ENCODE peak calls at places on chromosomes 3 and 15, in four cellular contexts. One of them, this sample, is unnamed.

GRCh38 chr3:159829056-159829995 is 159.3 kb upstream of the IL12A start:
- DNase-seq in nephron progenitor cell: no peak
- DNase-seq in endothelial cell: no peak
- DNase-seq in heart left ventricle: no peak
- DNase-seq in this sample: peak; percentile 72

GRCh38 chr15:48463366-48463880 is 132.2 kb downstream of the DUT start:
- DNase-seq in nephron progenitor cell: no peak
- DNase-seq in endothelial cell: no peak
- DNase-seq in heart left ventricle: no peak
- DNase-seq in this sample: no peak

GRCh38 chr3:59006791-59007517 is 42.9 kb downstream of the CFAP20DC start:
- DNase-seq in nephron progenitor cell: no peak
- DNase-seq in endothelial cell: no peak
- DNase-seq in heart left ventricle: peak; percentile 22
- DNase-seq in this sample: peak; percentile 81

GRCh38 chr3:75232216-75232615 is 431.9 kb upstream of the FRG2C start:
- DNase-seq in nephron progenitor cell: no peak
- DNase-seq in endothelial cell: no peak
- DNase-seq in heart left ventricle: no peak
- DNase-seq in this sample: no peak

GRCh38 chr15:91456251-91456718 is 356.2 kb downstream of the SV2B start:
- DNase-seq in nephron progenitor cell: no peak
- DNase-seq in endothelial cell: no peak
- DNase-seq in heart left ventricle: no peak
- DNase-seq in this sample: peak; percentile 51

GRCh38 chr3:86995537-86995936 is 4.6 kb upstream of the VGLL3 start:
- DNase-seq in nephron progenitor cell: no peak
- DNase-seq in endothelial cell: no peak
- DNase-seq in heart left ventricle: no peak
- DNase-seq in this sample: no peak

GRCh38 chr3:184239221-184239620 is 9.5 kb downstream of the ALG3 start:
- DNase-seq in nephron progenitor cell: no peak
- DNase-seq in endothelial cell: no peak
- DNase-seq in heart left ventricle: no peak
- DNase-seq in this sample: no peak

GRCh38 chr3:51559266-51559907 is 20.9 kb downstream of the RAD54L2 start:
- DNase-seq in nephron progenitor cell: no peak
- DNase-seq in endothelial cell: no peak
- DNase-seq in heart left ventricle: peak; percentile 22
- DNase-seq in this sample: no peak

GRCh38 chr15:59492389-59493377 is 54.7 kb downstream of the FAM81A start:
- DNase-seq in nephron progenitor cell: peak; percentile 60
- DNase-seq in endothelial cell: peak; percentile 48
- DNase-seq in heart left ventricle: peak; percentile 66
- DNase-seq in this sample: peak; percentile 66

GRCh38 chr15:47795864-47796263 is 78.6 kb downstream of the SEMA6D start:
- DNase-seq in nephron progenitor cell: no peak
- DNase-seq in endothelial cell: no peak
- DNase-seq in heart left ventricle: no peak
- DNase-seq in this sample: no peak

GRCh38 chr15:43484455-43484854 is 8.5 kb downstream of the TP53BP1 start:
- DNase-seq in nephron progenitor cell: no peak
- DNase-seq in endothelial cell: no peak
- DNase-seq in heart left ventricle: no peak
- DNase-seq in this sample: no peak

GRCh38 chr3:144488927-144489326 is 517.3 kb downstream of the DIPK2A start:
- DNase-seq in nephron progenitor cell: no peak
- DNase-seq in endothelial cell: no peak
- DNase-seq in heart left ventricle: no peak
- DNase-seq in this sample: no peak

GRCh38 chr3:16768956-16769355 is 115.8 kb upstream of the PLCL2 start:
- DNase-seq in nephron progenitor cell: no peak
- DNase-seq in endothelial cell: no peak
- DNase-seq in heart left ventricle: no peak
- DNase-seq in this sample: no peak

GRCh38 chr3:42276419-42277132 is 10.6 kb upstream of the CCK start:
- DNase-seq in nephron progenitor cell: no peak
- DNase-seq in endothelial cell: no peak
- DNase-seq in heart left ventricle: no peak
- DNase-seq in this sample: no peak

GRCh38 chr3:38107911-38108648 is 28.8 kb downstream of the ACAA1 start:
- DNase-seq in nephron progenitor cell: no peak
- DNase-seq in endothelial cell: no peak
- DNase-seq in heart left ventricle: peak; percentile 11
- DNase-seq in this sample: no peak

GRCh38 chr3:106837616-106838015 is 539.6 kb upstream of the CCDC54 start:
- DNase-seq in nephron progenitor cell: no peak
- DNase-seq in endothelial cell: no peak
- DNase-seq in heart left ventricle: no peak
- DNase-seq in this sample: no peak

GRCh38 chr15:91885714-91886265 is 32.3 kb downstream of the SLCO3A1 start:
- DNase-seq in nephron progenitor cell: no peak
- DNase-seq in endothelial cell: no peak
- DNase-seq in heart left ventricle: no peak
- DNase-seq in this sample: no peak

GRCh38 chr3:102020670-102021069 is 171.4 kb downstream of the NFKBIZ start:
- DNase-seq in nephron progenitor cell: no peak
- DNase-seq in endothelial cell: no peak
- DNase-seq in heart left ventricle: no peak
- DNase-seq in this sample: no peak

GRCh38 chr3:30342319-30343060 is 263.9 kb upstream of the TGFBR2 start:
- DNase-seq in nephron progenitor cell: no peak
- DNase-seq in endothelial cell: no peak
- DNase-seq in heart left ventricle: no peak
- DNase-seq in this sample: peak; percentile 57

GRCh38 chr3:129648331-129648730 is 41.9 kb upstream of the PLXND1 start:
- DNase-seq in nephron progenitor cell: no peak
- DNase-seq in endothelial cell: no peak
- DNase-seq in heart left ventricle: no peak
- DNase-seq in this sample: no peak

GRCh38 chr15:41544650-41545015 is 576 bp upstream of the RPAP1 start:
- DNase-seq in nephron progenitor cell: no peak
- DNase-seq in endothelial cell: no peak
- DNase-seq in heart left ventricle: no peak
- DNase-seq in this sample: peak; percentile 23

GRCh38 chr3:126500016-126500415 is 17.6 kb downstream of the UROC1 start:
- DNase-seq in nephron progenitor cell: no peak
- DNase-seq in endothelial cell: no peak
- DNase-seq in heart left ventricle: no peak
- DNase-seq in this sample: no peak

GRCh38 chr15:71654714-71655174 is 155.6 kb upstream of the NR2E3 start:
- DNase-seq in nephron progenitor cell: no peak
- DNase-seq in endothelial cell: no peak
- DNase-seq in heart left ventricle: no peak
- DNase-seq in this sample: no peak

GRCh38 chr3:179175358-179175757 is 27.2 kb downstream of the PIK3CA start:
- DNase-seq in nephron progenitor cell: no peak
- DNase-seq in endothelial cell: no peak
- DNase-seq in heart left ventricle: no peak
- DNase-seq in this sample: no peak

GRCh38 chr3:106913111-106913698 is 464.0 kb upstream of the CCDC54 start:
- DNase-seq in nephron progenitor cell: peak; percentile 56
- DNase-seq in endothelial cell: peak; percentile 11
- DNase-seq in heart left ventricle: no peak
- DNase-seq in this sample: no peak

GRCh38 chr3:71752911-71753715 is 542 bp upstream of the GPR27 start:
- DNase-seq in nephron progenitor cell: peak; percentile 66
- DNase-seq in endothelial cell: peak; percentile 14
- DNase-seq in heart left ventricle: no peak
- DNase-seq in this sample: no peak

GRCh38 chr15:101437209-101437608 is 52.3 kb downstream of the PCSK6 start:
- DNase-seq in nephron progenitor cell: no peak
- DNase-seq in endothelial cell: no peak
- DNase-seq in heart left ventricle: no peak
- DNase-seq in this sample: no peak

GRCh38 chr3:46845397-46845859 is 17.8 kb downstream of the MYL3 start:
- DNase-seq in nephron progenitor cell: peak; percentile 47
- DNase-seq in endothelial cell: peak; percentile 2
- DNase-seq in heart left ventricle: peak; percentile 61
- DNase-seq in this sample: peak; percentile 67

GRCh38 chr15:77144492-77145070 is 73.7 kb upstream of the TSPAN3 start:
- DNase-seq in nephron progenitor cell: no peak
- DNase-seq in endothelial cell: no peak
- DNase-seq in heart left ventricle: no peak
- DNase-seq in this sample: no peak

GRCh38 chr3:176861137-176861536 is 336.1 kb downstream of the TBL1XR1 start:
- DNase-seq in nephron progenitor cell: no peak
- DNase-seq in endothelial cell: no peak
- DNase-seq in heart left ventricle: no peak
- DNase-seq in this sample: no peak

GRCh38 chr3:141020139-141020940 is 30.8 kb upstream of the SPSB4 start:
- DNase-seq in nephron progenitor cell: no peak
- DNase-seq in endothelial cell: no peak
- DNase-seq in heart left ventricle: no peak
- DNase-seq in this sample: no peak

GRCh38 chr3:143331336-143331735 is 211.8 kb downstream of the CHST2 start:
- DNase-seq in nephron progenitor cell: no peak
- DNase-seq in endothelial cell: no peak
- DNase-seq in heart left ventricle: no peak
- DNase-seq in this sample: no peak

GRCh38 chr3:63429905-63430304 is 151.8 kb downstream of the SYNPR start:
- DNase-seq in nephron progenitor cell: no peak
- DNase-seq in endothelial cell: no peak
- DNase-seq in heart left ventricle: no peak
- DNase-seq in this sample: no peak

GRCh38 chr3:102069211-102069662 is 219.9 kb downstream of the NFKBIZ start:
- DNase-seq in nephron progenitor cell: no peak
- DNase-seq in endothelial cell: no peak
- DNase-seq in heart left ventricle: no peak
- DNase-seq in this sample: no peak

GRCh38 chr3:197505796-197506553 is 49.8 kb downstream of the BDH1 start:
- DNase-seq in nephron progenitor cell: no peak
- DNase-seq in endothelial cell: no peak
- DNase-seq in heart left ventricle: no peak
- DNase-seq in this sample: no peak

DNA sequence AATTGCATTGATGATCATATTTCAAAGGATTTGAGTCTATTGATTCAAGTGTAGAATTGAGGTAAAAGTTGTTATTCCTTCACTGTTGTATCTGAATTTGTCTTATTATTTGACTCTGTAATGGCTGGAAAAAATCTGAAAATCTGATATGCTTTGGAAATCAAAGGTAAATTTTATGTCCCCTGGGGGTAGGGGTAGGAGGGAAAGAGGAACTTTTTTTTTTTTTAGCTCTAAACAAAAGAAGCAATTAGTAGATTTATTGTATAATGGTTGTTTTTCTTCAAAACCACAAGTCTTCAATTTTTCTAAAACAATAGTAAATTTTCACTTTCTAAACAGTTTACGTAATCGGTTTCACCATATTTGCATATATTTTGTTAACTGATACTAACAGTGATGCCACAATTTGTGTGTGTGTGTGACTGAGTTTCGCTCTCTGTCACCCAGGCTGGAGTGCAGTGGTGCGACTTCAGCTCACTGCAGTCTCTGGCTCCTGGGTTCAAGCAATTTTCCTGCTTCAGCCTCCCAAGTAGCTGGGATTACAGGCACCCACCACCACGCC is 91.7 kb upstream of the GOLGA6L4 start:
- DNase-seq in nephron progenitor cell: no peak
- DNase-seq in endothelial cell: no peak
- DNase-seq in heart left ventricle: no peak
- DNase-seq in this sample: no peak
- TF ChIP-seq CTCF in nephron progenitor cell: no peak
- TF ChIP-seq CTCF in endothelial cell: no peak
- TF ChIP-seq CTCF in heart left ventricle: no peak
- TF ChIP-seq CTCF in this sample: no peak

GRCh38 chr3:33790091-33790490 is 8.3 kb upstream of the PDCD6IP start:
- DNase-seq in nephron progenitor cell: no peak
- DNase-seq in endothelial cell: no peak
- DNase-seq in heart left ventricle: no peak
- DNase-seq in this sample: no peak
- TF ChIP-seq CTCF in nephron progenitor cell: no peak
- TF ChIP-seq CTCF in endothelial cell: no peak
- TF ChIP-seq CTCF in heart left ventricle: no peak
- TF ChIP-seq CTCF in this sample: no peak

GRCh38 chr3:6132684-6133432 is 728.1 kb upstream of the GRM7 start:
- DNase-seq in nephron progenitor cell: no peak
- DNase-seq in endothelial cell: no peak
- DNase-seq in heart left ventricle: no peak
- DNase-seq in this sample: no peak
- TF ChIP-seq CTCF in nephron progenitor cell: no peak
- TF ChIP-seq CTCF in endothelial cell: no peak
- TF ChIP-seq CTCF in heart left ventricle: no peak
- TF ChIP-seq CTCF in this sample: no peak

DNA sequence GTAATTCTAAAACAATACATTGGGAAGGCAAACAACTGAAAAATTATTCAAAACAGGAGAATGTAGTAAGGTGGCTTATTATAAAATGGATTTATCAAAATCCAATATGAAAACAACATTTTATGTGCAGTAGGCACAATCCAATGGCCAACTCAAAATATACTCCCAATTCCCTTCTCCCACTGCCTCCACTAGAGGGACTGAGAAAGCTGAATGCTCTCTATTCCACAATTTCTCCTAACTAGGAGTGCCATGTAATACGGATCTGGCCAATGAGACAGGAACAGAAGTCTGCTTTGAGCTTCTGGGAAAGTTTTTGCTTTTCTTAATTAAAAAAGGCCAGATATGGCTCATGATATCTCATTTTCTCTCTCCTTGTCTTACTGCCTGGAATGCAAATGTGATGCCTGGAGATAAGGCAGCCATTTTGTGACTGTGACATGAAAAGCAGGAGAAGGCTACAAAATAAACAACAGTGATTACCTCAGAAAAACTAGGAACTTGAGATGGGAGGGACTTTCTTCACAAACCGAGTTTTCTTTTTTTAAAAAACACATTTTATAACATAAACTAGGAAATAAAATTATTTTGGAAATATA is 18.8 kb upstream of the VGLL4 start:
- DNase-seq in nephron progenitor cell: no peak
- DNase-seq in endothelial cell: no peak
- DNase-seq in heart left ventricle: no peak
- DNase-seq in this sample: no peak
- TF ChIP-seq CTCF in nephron progenitor cell: no peak
- TF ChIP-seq CTCF in endothelial cell: peak; percentile 34
- TF ChIP-seq CTCF in heart left ventricle: no peak
- TF ChIP-seq CTCF in this sample: no peak

GRCh38 chr15:79364571-79365240 is 53.8 kb downstream of the TMED3 start:
- DNase-seq in nephron progenitor cell: no peak
- DNase-seq in endothelial cell: no peak
- DNase-seq in heart left ventricle: no peak
- DNase-seq in this sample: no peak
- TF ChIP-seq CTCF in nephron progenitor cell: no peak
- TF ChIP-seq CTCF in endothelial cell: no peak
- TF ChIP-seq CTCF in heart left ventricle: no peak
- TF ChIP-seq CTCF in this sample: no peak

GRCh38 chr3:127889976-127890650 is 24.9 kb upstream of the KBTBD12 start:
- DNase-seq in nephron progenitor cell: no peak
- DNase-seq in endothelial cell: no peak
- DNase-seq in heart left ventricle: no peak
- DNase-seq in this sample: no peak
- TF ChIP-seq CTCF in nephron progenitor cell: peak; percentile 17
- TF ChIP-seq CTCF in endothelial cell: no peak
- TF ChIP-seq CTCF in heart left ventricle: no peak
- TF ChIP-seq CTCF in this sample: no peak